ENCODE peak calls at places on chromosomes 11 and 22, in nine cellular contexts. One of them, this sample, is unnamed.

GRCh38 chr11:2994336-2994730 is 2.2 kb upstream of the NAP1L4 start:
- DNase-seq in EL: no peak
- DNase-seq in NAMALWA: no peak
- DNase-seq in SK-N-DZ: no peak
- DNase-seq in stimulated activated CD4-positive, alpha-beta T cell treated with anti-CD3 and anti-CD28 coated beads, Interleukin-4, amount 100 ng/mL, for 48 hours: no peak
- DNase-seq in pancreas: no peak
- DNase-seq in BE2C: no peak
- DNase-seq in neural crest cell: no peak
- DNase-seq in CD8-positive, alpha-beta T cell: peak
- DNase-seq in this sample: no peak

GRCh38 chr22:44775862-44776261 is 23.5 kb downstream of the ARHGAP8 start:
- DNase-seq in pancreas: no peak
- DNase-seq in neural crest cell: no peak
- DNase-seq in CD8-positive, alpha-beta T cell: no peak
- DNase-seq in SK-N-DZ: no peak
- DNase-seq in EL: no peak
- DNase-seq in BE2C: no peak
- DNase-seq in NAMALWA: no peak
- DNase-seq in stimulated activated CD4-positive, alpha-beta T cell treated with anti-CD3 and anti-CD28 coated beads, Interleukin-4, amount 100 ng/mL, for 48 hours: no peak
- DNase-seq in this sample: no peak

GRCh38 chr22:30251661-30252226 is 5.2 kb upstream of the LIF start:
- DNase-seq in BE2C: peak
- DNase-seq in neural crest cell: no peak
- DNase-seq in stimulated activated CD4-positive, alpha-beta T cell treated with anti-CD3 and anti-CD28 coated beads, Interleukin-4, amount 100 ng/mL, for 48 hours: no peak
- DNase-seq in EL: peak
- DNase-seq in SK-N-DZ: no peak
- DNase-seq in NAMALWA: no peak
- DNase-seq in CD8-positive, alpha-beta T cell: no peak
- DNase-seq in pancreas: no peak
- DNase-seq in this sample: no peak

GRCh38 chr11:2990617-2991476 is 1.3 kb downstream of the NAP1L4 start:
- DNase-seq in neural crest cell: no peak
- DNase-seq in stimulated activated CD4-positive, alpha-beta T cell treated with anti-CD3 and anti-CD28 coated beads, Interleukin-4, amount 100 ng/mL, for 48 hours: peak
- DNase-seq in SK-N-DZ: no peak
- DNase-seq in CD8-positive, alpha-beta T cell: peak
- DNase-seq in EL: peak
- DNase-seq in BE2C: no peak
- DNase-seq in NAMALWA: peak
- DNase-seq in pancreas: no peak
- DNase-seq in this sample: no peak

GRCh38 chr11:100105605-100106358 is 581.3 kb upstream of the ARHGAP42 start:
- DNase-seq in NAMALWA: peak
- DNase-seq in CD8-positive, alpha-beta T cell: no peak
- DNase-seq in neural crest cell: no peak
- DNase-seq in pancreas: no peak
- DNase-seq in EL: no peak
- DNase-seq in BE2C: no peak
- DNase-seq in stimulated activated CD4-positive, alpha-beta T cell treated with anti-CD3 and anti-CD28 coated beads, Interleukin-4, amount 100 ng/mL, for 48 hours: no peak
- DNase-seq in SK-N-DZ: peak
- DNase-seq in this sample: no peak

GRCh38 chr11:111357150-111358037 is 21.7 kb downstream of the POU2AF1 start:
- DNase-seq in EL: no peak
- DNase-seq in stimulated activated CD4-positive, alpha-beta T cell treated with anti-CD3 and anti-CD28 coated beads, Interleukin-4, amount 100 ng/mL, for 48 hours: no peak
- DNase-seq in BE2C: no peak
- DNase-seq in neural crest cell: no peak
- DNase-seq in NAMALWA: no peak
- DNase-seq in SK-N-DZ: no peak
- DNase-seq in CD8-positive, alpha-beta T cell: no peak
- DNase-seq in pancreas: no peak
- DNase-seq in this sample: no peak

GRCh38 chr22:24841261-24841660 is 35.2 kb downstream of the SGSM1 start:
- DNase-seq in EL: no peak
- DNase-seq in BE2C: no peak
- DNase-seq in SK-N-DZ: no peak
- DNase-seq in pancreas: no peak
- DNase-seq in NAMALWA: no peak
- DNase-seq in stimulated activated CD4-positive, alpha-beta T cell treated with anti-CD3 and anti-CD28 coated beads, Interleukin-4, amount 100 ng/mL, for 48 hours: no peak
- DNase-seq in CD8-positive, alpha-beta T cell: no peak
- DNase-seq in neural crest cell: no peak
- DNase-seq in this sample: no peak

GRCh38 chr11:38323961-38324761 is 1726.1 kb upstream of the RAG2 start:
- DNase-seq in NAMALWA: no peak
- DNase-seq in pancreas: no peak
- DNase-seq in stimulated activated CD4-positive, alpha-beta T cell treated with anti-CD3 and anti-CD28 coated beads, Interleukin-4, amount 100 ng/mL, for 48 hours: no peak
- DNase-seq in SK-N-DZ: peak
- DNase-seq in neural crest cell: no peak
- DNase-seq in CD8-positive, alpha-beta T cell: no peak
- DNase-seq in EL: peak
- DNase-seq in BE2C: no peak
- DNase-seq in this sample: no peak

GRCh38 chr11:134139873-134140331 is 71.0 kb downstream of the JAM3 start:
- DNase-seq in CD8-positive, alpha-beta T cell: peak
- DNase-seq in neural crest cell: peak
- DNase-seq in stimulated activated CD4-positive, alpha-beta T cell treated with anti-CD3 and anti-CD28 coated beads, Interleukin-4, amount 100 ng/mL, for 48 hours: peak
- DNase-seq in BE2C: peak
- DNase-seq in SK-N-DZ: peak
- DNase-seq in pancreas: peak
- DNase-seq in NAMALWA: peak
- DNase-seq in EL: peak
- DNase-seq in this sample: peak

GRCh38 chr22:32700186-32700882 is 101.2 kb upstream of the TIMP3 start:
- DNase-seq in stimulated activated CD4-positive, alpha-beta T cell treated with anti-CD3 and anti-CD28 coated beads, Interleukin-4, amount 100 ng/mL, for 48 hours: no peak
- DNase-seq in CD8-positive, alpha-beta T cell: no peak
- DNase-seq in pancreas: no peak
- DNase-seq in NAMALWA: no peak
- DNase-seq in BE2C: no peak
- DNase-seq in neural crest cell: no peak
- DNase-seq in SK-N-DZ: no peak
- DNase-seq in EL: peak
- DNase-seq in this sample: no peak

GRCh38 chr11:14203392-14203791 is 155.6 kb downstream of the RRAS2 start:
- DNase-seq in NAMALWA: no peak
- DNase-seq in SK-N-DZ: no peak
- DNase-seq in stimulated activated CD4-positive, alpha-beta T cell treated with anti-CD3 and anti-CD28 coated beads, Interleukin-4, amount 100 ng/mL, for 48 hours: no peak
- DNase-seq in neural crest cell: no peak
- DNase-seq in BE2C: no peak
- DNase-seq in CD8-positive, alpha-beta T cell: no peak
- DNase-seq in EL: no peak
- DNase-seq in pancreas: no peak
- DNase-seq in this sample: no peak

GRCh38 chr22:24289781-24290181 is 19.1 kb downstream of the SPECC1L start:
- DNase-seq in pancreas: no peak
- DNase-seq in CD8-positive, alpha-beta T cell: no peak
- DNase-seq in NAMALWA: no peak
- DNase-seq in EL: peak
- DNase-seq in SK-N-DZ: peak
- DNase-seq in stimulated activated CD4-positive, alpha-beta T cell treated with anti-CD3 and anti-CD28 coated beads, Interleukin-4, amount 100 ng/mL, for 48 hours: no peak
- DNase-seq in BE2C: no peak
- DNase-seq in neural crest cell: no peak
- DNase-seq in this sample: no peak

GRCh38 chr11:9004310-9004945 is 627 bp upstream of the NRIP3 start:
- DNase-seq in neural crest cell: peak
- DNase-seq in NAMALWA: no peak
- DNase-seq in EL: no peak
- DNase-seq in SK-N-DZ: no peak
- DNase-seq in CD8-positive, alpha-beta T cell: peak
- DNase-seq in pancreas: peak
- DNase-seq in BE2C: no peak
- DNase-seq in stimulated activated CD4-positive, alpha-beta T cell treated with anti-CD3 and anti-CD28 coated beads, Interleukin-4, amount 100 ng/mL, for 48 hours: peak
- DNase-seq in this sample: peak

GRCh38 chr22:19204640-19205039 is 26.1 kb upstream of the SLC25A1 start:
- DNase-seq in EL: no peak
- DNase-seq in NAMALWA: no peak
- DNase-seq in pancreas: no peak
- DNase-seq in neural crest cell: no peak
- DNase-seq in stimulated activated CD4-positive, alpha-beta T cell treated with anti-CD3 and anti-CD28 coated beads, Interleukin-4, amount 100 ng/mL, for 48 hours: no peak
- DNase-seq in CD8-positive, alpha-beta T cell: no peak
- DNase-seq in SK-N-DZ: no peak
- DNase-seq in BE2C: no peak
- DNase-seq in this sample: no peak

GRCh38 chr11:95680169-95680929 is 109.2 kb downstream of the FAM76B start:
- DNase-seq in CD8-positive, alpha-beta T cell: no peak
- DNase-seq in EL: peak
- DNase-seq in NAMALWA: no peak
- DNase-seq in stimulated activated CD4-positive, alpha-beta T cell treated with anti-CD3 and anti-CD28 coated beads, Interleukin-4, amount 100 ng/mL, for 48 hours: no peak
- DNase-seq in neural crest cell: no peak
- DNase-seq in SK-N-DZ: no peak
- DNase-seq in pancreas: no peak
- DNase-seq in BE2C: no peak
- DNase-seq in this sample: no peak

GRCh38 chr11:9015677-9016076 is 11.9 kb upstream of the NRIP3 start:
- DNase-seq in stimulated activated CD4-positive, alpha-beta T cell treated with anti-CD3 and anti-CD28 coated beads, Interleukin-4, amount 100 ng/mL, for 48 hours: peak
- DNase-seq in BE2C: peak
- DNase-seq in EL: peak
- DNase-seq in pancreas: peak
- DNase-seq in NAMALWA: peak
- DNase-seq in CD8-positive, alpha-beta T cell: peak
- DNase-seq in neural crest cell: peak
- DNase-seq in SK-N-DZ: peak
- DNase-seq in this sample: peak

GRCh38 chr11:8809605-8810272 is 101.2 kb upstream of the AKIP1 start:
- DNase-seq in SK-N-DZ: peak
- DNase-seq in stimulated activated CD4-positive, alpha-beta T cell treated with anti-CD3 and anti-CD28 coated beads, Interleukin-4, amount 100 ng/mL, for 48 hours: no peak
- DNase-seq in BE2C: no peak
- DNase-seq in CD8-positive, alpha-beta T cell: no peak
- DNase-seq in pancreas: no peak
- DNase-seq in EL: no peak
- DNase-seq in NAMALWA: no peak
- DNase-seq in neural crest cell: no peak
- DNase-seq in this sample: no peak

GRCh38 chr11:94169930-94170329 is 41.3 kb downstream of the PANX1 start:
- DNase-seq in neural crest cell: no peak
- DNase-seq in SK-N-DZ: no peak
- DNase-seq in BE2C: no peak
- DNase-seq in NAMALWA: no peak
- DNase-seq in pancreas: no peak
- DNase-seq in CD8-positive, alpha-beta T cell: no peak
- DNase-seq in EL: no peak
- DNase-seq in stimulated activated CD4-positive, alpha-beta T cell treated with anti-CD3 and anti-CD28 coated beads, Interleukin-4, amount 100 ng/mL, for 48 hours: no peak
- DNase-seq in this sample: no peak

GRCh38 chr11:20522536-20522935 is 76.9 kb upstream of the SLC6A5 start:
- DNase-seq in BE2C: no peak
- DNase-seq in stimulated activated CD4-positive, alpha-beta T cell treated with anti-CD3 and anti-CD28 coated beads, Interleukin-4, amount 100 ng/mL, for 48 hours: no peak
- DNase-seq in pancreas: no peak
- DNase-seq in SK-N-DZ: no peak
- DNase-seq in neural crest cell: no peak
- DNase-seq in EL: no peak
- DNase-seq in CD8-positive, alpha-beta T cell: no peak
- DNase-seq in NAMALWA: no peak
- DNase-seq in this sample: no peak

GRCh38 chr11:22079133-22079847 is 113.6 kb upstream of the ANO5 start:
- DNase-seq in pancreas: peak
- DNase-seq in SK-N-DZ: peak
- DNase-seq in BE2C: no peak
- DNase-seq in CD8-positive, alpha-beta T cell: no peak
- DNase-seq in stimulated activated CD4-positive, alpha-beta T cell treated with anti-CD3 and anti-CD28 coated beads, Interleukin-4, amount 100 ng/mL, for 48 hours: no peak
- DNase-seq in EL: no peak
- DNase-seq in NAMALWA: no peak
- DNase-seq in neural crest cell: no peak
- DNase-seq in this sample: no peak

GRCh38 chr22:41687901-41688364 is 734 bp downstream of the SNU13 start:
- DNase-seq in stimulated activated CD4-positive, alpha-beta T cell treated with anti-CD3 and anti-CD28 coated beads, Interleukin-4, amount 100 ng/mL, for 48 hours: no peak
- DNase-seq in BE2C: peak
- DNase-seq in neural crest cell: no peak
- DNase-seq in pancreas: no peak
- DNase-seq in CD8-positive, alpha-beta T cell: no peak
- DNase-seq in NAMALWA: peak
- DNase-seq in EL: peak
- DNase-seq in SK-N-DZ: no peak
- DNase-seq in this sample: no peak

GRCh38 chr11:61964941-61965282 is 2.5 kb downstream of the FTH1 start:
- DNase-seq in CD8-positive, alpha-beta T cell: no peak
- DNase-seq in NAMALWA: no peak
- DNase-seq in BE2C: no peak
- DNase-seq in pancreas: no peak
- DNase-seq in EL: no peak
- DNase-seq in stimulated activated CD4-positive, alpha-beta T cell treated with anti-CD3 and anti-CD28 coated beads, Interleukin-4, amount 100 ng/mL, for 48 hours: no peak
- DNase-seq in SK-N-DZ: no peak
- DNase-seq in neural crest cell: no peak
- DNase-seq in this sample: no peak

GRCh38 chr11:26229270-26229669 is 102.7 kb upstream of the ANO3 start:
- DNase-seq in SK-N-DZ: no peak
- DNase-seq in stimulated activated CD4-positive, alpha-beta T cell treated with anti-CD3 and anti-CD28 coated beads, Interleukin-4, amount 100 ng/mL, for 48 hours: no peak
- DNase-seq in EL: peak
- DNase-seq in CD8-positive, alpha-beta T cell: no peak
- DNase-seq in neural crest cell: no peak
- DNase-seq in NAMALWA: no peak
- DNase-seq in BE2C: no peak
- DNase-seq in pancreas: no peak
- DNase-seq in this sample: no peak

GRCh38 chr22:44449061-44449682 is 48.9 kb downstream of the RTL6 start:
- DNase-seq in NAMALWA: no peak
- DNase-seq in CD8-positive, alpha-beta T cell: no peak
- DNase-seq in neural crest cell: no peak
- DNase-seq in BE2C: no peak
- DNase-seq in stimulated activated CD4-positive, alpha-beta T cell treated with anti-CD3 and anti-CD28 coated beads, Interleukin-4, amount 100 ng/mL, for 48 hours: no peak
- DNase-seq in EL: peak
- DNase-seq in pancreas: no peak
- DNase-seq in SK-N-DZ: no peak
- DNase-seq in this sample: no peak

GRCh38 chr11:113473983-113474361 is 1.2 kb downstream of the DRD2 start:
- DNase-seq in CD8-positive, alpha-beta T cell: no peak
- DNase-seq in EL: no peak
- DNase-seq in SK-N-DZ: no peak
- DNase-seq in BE2C: no peak
- DNase-seq in NAMALWA: no peak
- DNase-seq in neural crest cell: no peak
- DNase-seq in pancreas: no peak
- DNase-seq in stimulated activated CD4-positive, alpha-beta T cell treated with anti-CD3 and anti-CD28 coated beads, Interleukin-4, amount 100 ng/mL, for 48 hours: no peak
- DNase-seq in this sample: no peak

GRCh38 chr11:68213555-68214172 is 568 bp upstream of the KMT5B start:
- DNase-seq in CD8-positive, alpha-beta T cell: peak
- DNase-seq in neural crest cell: peak
- DNase-seq in BE2C: peak
- DNase-seq in SK-N-DZ: peak
- DNase-seq in NAMALWA: peak
- DNase-seq in stimulated activated CD4-positive, alpha-beta T cell treated with anti-CD3 and anti-CD28 coated beads, Interleukin-4, amount 100 ng/mL, for 48 hours: peak
- DNase-seq in EL: peak
- DNase-seq in pancreas: peak
- DNase-seq in this sample: peak

GRCh38 chr22:25623310-25623734 is 58.8 kb downstream of the GRK3 start:
- DNase-seq in stimulated activated CD4-positive, alpha-beta T cell treated with anti-CD3 and anti-CD28 coated beads, Interleukin-4, amount 100 ng/mL, for 48 hours: no peak
- DNase-seq in CD8-positive, alpha-beta T cell: no peak
- DNase-seq in neural crest cell: no peak
- DNase-seq in NAMALWA: no peak
- DNase-seq in EL: no peak
- DNase-seq in BE2C: no peak
- DNase-seq in pancreas: no peak
- DNase-seq in SK-N-DZ: no peak
- DNase-seq in this sample: no peak

GRCh38 chr22:18970948-18971315 is 34.8 kb upstream of the PRODH start:
- DNase-seq in SK-N-DZ: no peak
- DNase-seq in stimulated activated CD4-positive, alpha-beta T cell treated with anti-CD3 and anti-CD28 coated beads, Interleukin-4, amount 100 ng/mL, for 48 hours: no peak
- DNase-seq in NAMALWA: no peak
- DNase-seq in EL: no peak
- DNase-seq in CD8-positive, alpha-beta T cell: no peak
- DNase-seq in neural crest cell: no peak
- DNase-seq in pancreas: no peak
- DNase-seq in BE2C: peak
- DNase-seq in this sample: no peak

GRCh38 chr11:58775066-58775708 is 43.4 kb upstream of the GLYAT start:
- DNase-seq in stimulated activated CD4-positive, alpha-beta T cell treated with anti-CD3 and anti-CD28 coated beads, Interleukin-4, amount 100 ng/mL, for 48 hours: no peak
- DNase-seq in pancreas: no peak
- DNase-seq in neural crest cell: no peak
- DNase-seq in SK-N-DZ: no peak
- DNase-seq in EL: no peak
- DNase-seq in CD8-positive, alpha-beta T cell: no peak
- DNase-seq in NAMALWA: no peak
- DNase-seq in BE2C: no peak
- DNase-seq in this sample: no peak

GRCh38 chr11:2775626-2776350 is 76.0 kb upstream of the KCNQ1OT1 start:
- DNase-seq in EL: no peak
- DNase-seq in neural crest cell: peak
- DNase-seq in BE2C: no peak
- DNase-seq in NAMALWA: no peak
- DNase-seq in SK-N-DZ: no peak
- DNase-seq in CD8-positive, alpha-beta T cell: no peak
- DNase-seq in stimulated activated CD4-positive, alpha-beta T cell treated with anti-CD3 and anti-CD28 coated beads, Interleukin-4, amount 100 ng/mL, for 48 hours: no peak
- DNase-seq in pancreas: no peak
- DNase-seq in this sample: no peak

GRCh38 chr22:28544431-28544868 is 135.2 kb downstream of the TTC28 start:
- DNase-seq in stimulated activated CD4-positive, alpha-beta T cell treated with anti-CD3 and anti-CD28 coated beads, Interleukin-4, amount 100 ng/mL, for 48 hours: no peak
- DNase-seq in neural crest cell: no peak
- DNase-seq in pancreas: no peak
- DNase-seq in EL: peak
- DNase-seq in NAMALWA: no peak
- DNase-seq in BE2C: no peak
- DNase-seq in SK-N-DZ: no peak
- DNase-seq in CD8-positive, alpha-beta T cell: no peak
- DNase-seq in this sample: no peak

This sample was measured in naive thymus-derived CD4-positive, alpha-beta T cell.